ENCODE peak calls at places on chromosomes 4 and X, in five cellular contexts. X, I, G, M and R are unnamed samples.
A peak's percentile ranks its signal among the peaks of the same experiment; 100 is the strongest.

GRCh38 chrX:111244238-111244750 is 26.0 kb downstream of the CAPN6 start:
- DNase-seq in M (peak; percentile 2), G (no peak), X (peak; percentile 3), I (peak; percentile 5), R (peak; percentile 21)

GRCh38 chr4:168631241-168632151 is 134.6 kb downstream of the PALLD start:
- DNase-seq in I (no peak), G (no peak), M (peak; percentile 17), X (no peak), R (peak; percentile 4)

GRCh38 chrX:152895724-152896420 is 2.0 kb upstream of the ZNF185 start:
- DNase-seq in G (no peak), M (no peak), I (no peak), X (peak; percentile 35), R (no peak)

GRCh38 chr4:22473268-22473667 is 42.6 kb downstream of the ADGRA3 start:
- DNase-seq in I (no peak), X (no peak), G (no peak), M (no peak), R (peak; percentile 8)

GRCh38 chr4:173091362-173091761 is 77.2 kb upstream of the GALNT7 start:
- DNase-seq in I (no peak), G (peak; percentile 6), M (no peak), X (no peak), R (no peak)

GRCh38 chr4:189232274-189232673 is 708.4 kb upstream of the FRG1 start:
- DNase-seq in X (no peak), I (no peak), M (no peak), G (no peak), R (no peak)

GRCh38 chr4:74218201-74218600 is 60.3 kb downstream of the MTHFD2L start:
- DNase-seq in G (no peak), M (no peak), X (no peak), I (no peak), R (no peak)

GRCh38 chr4:5780831-5781480 is 70.0 kb downstream of the EVC start:
- DNase-seq in I (no peak), G (no peak), M (no peak), X (no peak), R (no peak)

GRCh38 chrX:128365523-128365922 is 313.3 kb upstream of the ACTRT1 start:
- DNase-seq in G (no peak), I (no peak), X (no peak), M (no peak), R (peak; percentile 4)

GRCh38 chr4:120630432-120630831 is 292.1 kb downstream of the PRDM5 start:
- DNase-seq in G (no peak), M (no peak), X (no peak), I (no peak), R (peak; percentile 5)

GRCh38 chr4:119580293-119580692 is 48.3 kb downstream of the PDE5A start:
- DNase-seq in I (no peak), X (no peak), G (no peak), M (no peak), R (no peak)

GRCh38 chrX:63656871-63657580 is 128.0 kb downstream of the ARHGEF9 start:
- DNase-seq in G (no peak), X (no peak), M (no peak), I (no peak), R (no peak)

GRCh38 chrX:1265061-1265460 is 3.6 kb upstream of the CSF2RA start:
- DNase-seq in I (no peak), G (no peak), M (no peak), X (no peak), R (no peak)